ENCODE peak calls at places on chromosomes 4 and X, in ten cellular contexts. One of them, this sample, is unnamed. For H3K4me1, the result is how much of the 10 kb centered on the place peaks cover.

GRCh38 chr4:4852591-4853362 is 6.7 kb upstream of the MSX1 start:
- DNase-seq in neuronal stem cell: no peak
- DNase-seq in A549: no peak
- DNase-seq in hepatocyte: peak
- DNase-seq in Caco-2: no peak
- DNase-seq in uterus: peak
- DNase-seq in psoas muscle: peak
- DNase-seq in mucosa of descending colon: no peak
- DNase-seq in mammary epithelial cell: peak
- DNase-seq in Panc1: no peak
- DNase-seq in this sample: no peak

GRCh38 chrX:68433155-68433980 is at the start of gene OPHN1:
- DNase-seq in Panc1: no peak
- DNase-seq in neuronal stem cell: peak
- DNase-seq in uterus: peak
- DNase-seq in mucosa of descending colon: peak
- DNase-seq in hepatocyte: peak
- DNase-seq in Caco-2: peak
- DNase-seq in mammary epithelial cell: peak
- DNase-seq in A549: peak
- DNase-seq in psoas muscle: peak
- DNase-seq in this sample: peak

GRCh38 chrX:9530848-9531274 is 66.0 kb downstream of the TBL1X start:
- DNase-seq in A549: peak
- DNase-seq in mucosa of descending colon: peak
- DNase-seq in mammary epithelial cell: peak
- DNase-seq in Caco-2: peak
- DNase-seq in psoas muscle: peak
- DNase-seq in uterus: peak
- DNase-seq in neuronal stem cell: peak
- DNase-seq in Panc1: no peak
- DNase-seq in hepatocyte: peak
- DNase-seq in this sample: peak

GRCh38 chr4:76765473-76766183 is 132.3 kb downstream of the SOWAHB start:
- DNase-seq in mammary epithelial cell: no peak
- DNase-seq in Caco-2: no peak
- DNase-seq in neuronal stem cell: no peak
- DNase-seq in uterus: no peak
- DNase-seq in Panc1: no peak
- DNase-seq in psoas muscle: no peak
- DNase-seq in mucosa of descending colon: no peak
- DNase-seq in hepatocyte: no peak
- DNase-seq in A549: no peak
- DNase-seq in this sample: no peak

GRCh38 chr4:47017494-47017893 is 13.9 kb upstream of the GABRB1 start:
- DNase-seq in uterus: no peak
- DNase-seq in Panc1: peak
- DNase-seq in mucosa of descending colon: no peak
- DNase-seq in A549: no peak
- DNase-seq in Caco-2: no peak
- DNase-seq in neuronal stem cell: no peak
- DNase-seq in psoas muscle: no peak
- DNase-seq in mammary epithelial cell: no peak
- DNase-seq in hepatocyte: no peak
- DNase-seq in this sample: no peak

GRCh38 chrX:72142094-72142843 is 10.6 kb upstream of the RTL5 start:
- DNase-seq in neuronal stem cell: peak
- DNase-seq in uterus: no peak
- DNase-seq in hepatocyte: peak
- DNase-seq in psoas muscle: no peak
- DNase-seq in Caco-2: no peak
- DNase-seq in mammary epithelial cell: no peak
- DNase-seq in A549: no peak
- DNase-seq in mucosa of descending colon: no peak
- DNase-seq in Panc1: no peak
- DNase-seq in this sample: peak

GRCh38 chr4:128847074-128847724 is 37.7 kb downstream of the JADE1 start:
- DNase-seq in hepatocyte: no peak
- DNase-seq in mammary epithelial cell: no peak
- DNase-seq in Caco-2: no peak
- DNase-seq in mucosa of descending colon: no peak
- DNase-seq in A549: no peak
- DNase-seq in psoas muscle: no peak
- DNase-seq in Panc1: no peak
- DNase-seq in neuronal stem cell: no peak
- DNase-seq in uterus: no peak
- DNase-seq in this sample: no peak

GRCh38 chr4:1249731-1250526 is 999 bp upstream of the CTBP1 start:
- DNase-seq in Caco-2: peak
- DNase-seq in mammary epithelial cell: peak
- DNase-seq in A549: no peak
- DNase-seq in neuronal stem cell: no peak
- DNase-seq in mucosa of descending colon: peak
- DNase-seq in uterus: peak
- DNase-seq in psoas muscle: peak
- DNase-seq in hepatocyte: peak
- DNase-seq in Panc1: no peak
- DNase-seq in this sample: peak

GRCh38 chrX:107571296-107571998 is 56.9 kb upstream of the PRPS1 start:
- DNase-seq in Panc1: peak
- DNase-seq in mammary epithelial cell: peak
- DNase-seq in Caco-2: no peak
- DNase-seq in hepatocyte: peak
- DNase-seq in psoas muscle: peak
- DNase-seq in A549: peak
- DNase-seq in neuronal stem cell: no peak
- DNase-seq in uterus: no peak
- DNase-seq in mucosa of descending colon: no peak
- DNase-seq in this sample: peak

GRCh38 chr4:169254546-169254983 is 16.2 kb downstream of the SH3RF1 start:
- DNase-seq in uterus: peak
- DNase-seq in neuronal stem cell: no peak
- DNase-seq in hepatocyte: no peak
- DNase-seq in mucosa of descending colon: peak
- DNase-seq in A549: peak
- DNase-seq in Caco-2: no peak
- DNase-seq in Panc1: no peak
- DNase-seq in psoas muscle: no peak
- DNase-seq in mammary epithelial cell: peak
- DNase-seq in this sample: no peak

GRCh38 chr4:76442807-76443206 is 7.8 kb downstream of the SHROOM3 start:
- DNase-seq in Caco-2: no peak
- DNase-seq in A549: no peak
- DNase-seq in mammary epithelial cell: no peak
- DNase-seq in mucosa of descending colon: no peak
- DNase-seq in Panc1: no peak
- DNase-seq in hepatocyte: no peak
- DNase-seq in uterus: no peak
- DNase-seq in psoas muscle: no peak
- DNase-seq in neuronal stem cell: no peak
- DNase-seq in this sample: no peak

GRCh38 chrX:153970398-153971123 is 1.1 kb downstream of the HCFC1 start:
- DNase-seq in psoas muscle: peak
- DNase-seq in mucosa of descending colon: no peak
- DNase-seq in hepatocyte: peak
- DNase-seq in mammary epithelial cell: peak
- DNase-seq in neuronal stem cell: peak
- DNase-seq in Panc1: no peak
- DNase-seq in uterus: peak
- DNase-seq in Caco-2: no peak
- DNase-seq in A549: peak
- DNase-seq in this sample: peak

GRCh38 chrX:153885968-153886903 is at the start of gene L1CAM:
- DNase-seq in psoas muscle: no peak
- DNase-seq in mammary epithelial cell: no peak
- DNase-seq in Caco-2: no peak
- DNase-seq in neuronal stem cell: no peak
- DNase-seq in A549: no peak
- DNase-seq in Panc1: no peak
- DNase-seq in uterus: no peak
- DNase-seq in mucosa of descending colon: no peak
- DNase-seq in hepatocyte: no peak
- DNase-seq in this sample: peak

GRCh38 chr4:183178201-183178600 is 79.1 kb downstream of the WWC2 start:
- DNase-seq in Panc1: no peak
- DNase-seq in uterus: no peak
- DNase-seq in mucosa of descending colon: no peak
- DNase-seq in mammary epithelial cell: no peak
- DNase-seq in A549: no peak
- DNase-seq in neuronal stem cell: no peak
- DNase-seq in Caco-2: no peak
- DNase-seq in psoas muscle: no peak
- DNase-seq in hepatocyte: no peak
- DNase-seq in this sample: no peak

GRCh38 chr4:183181081-183181480 is 82.0 kb downstream of the WWC2 start:
- DNase-seq in neuronal stem cell: no peak
- DNase-seq in psoas muscle: no peak
- DNase-seq in Panc1: no peak
- DNase-seq in A549: no peak
- DNase-seq in Caco-2: no peak
- DNase-seq in hepatocyte: no peak
- DNase-seq in uterus: no peak
- DNase-seq in mammary epithelial cell: no peak
- DNase-seq in mucosa of descending colon: no peak
- DNase-seq in this sample: no peak

GRCh38 chr4:183180621-183181020 is 81.6 kb downstream of the WWC2 start:
- DNase-seq in psoas muscle: no peak
- DNase-seq in Panc1: no peak
- DNase-seq in mammary epithelial cell: no peak
- DNase-seq in Caco-2: no peak
- DNase-seq in uterus: no peak
- DNase-seq in A549: no peak
- DNase-seq in hepatocyte: no peak
- DNase-seq in mucosa of descending colon: no peak
- DNase-seq in neuronal stem cell: no peak
- DNase-seq in this sample: no peak

GRCh38 chr4:183182873-183183725 is 84.0 kb downstream of the WWC2 start:
- DNase-seq in uterus: peak
- DNase-seq in hepatocyte: peak
- DNase-seq in A549: peak
- DNase-seq in Caco-2: no peak
- DNase-seq in neuronal stem cell: peak
- DNase-seq in mammary epithelial cell: peak
- DNase-seq in Panc1: no peak
- DNase-seq in psoas muscle: no peak
- DNase-seq in mucosa of descending colon: no peak
- DNase-seq in this sample: peak

GRCh38 chr4:183180096-183180495 is 81.0 kb downstream of the WWC2 start:
- DNase-seq in neuronal stem cell: no peak
- DNase-seq in uterus: no peak
- DNase-seq in Caco-2: no peak
- DNase-seq in Panc1: no peak
- DNase-seq in mucosa of descending colon: no peak
- DNase-seq in psoas muscle: no peak
- DNase-seq in mammary epithelial cell: no peak
- DNase-seq in A549: no peak
- DNase-seq in hepatocyte: no peak
- DNase-seq in this sample: no peak
- H3K4me1 ChIP-seq in neuronal stem cell: under half
- H3K4me1 ChIP-seq in uterus: under half
- H3K4me1 ChIP-seq in Caco-2: under half
- H3K4me1 ChIP-seq in Panc1: half or more
- H3K4me1 ChIP-seq in mucosa of descending colon: under half
- H3K4me1 ChIP-seq in psoas muscle: under half
- H3K4me1 ChIP-seq in mammary epithelial cell: under half
- H3K4me1 ChIP-seq in A549: under half
- H3K4me1 ChIP-seq in hepatocyte: under half
- H3K4me1 ChIP-seq in this sample: under half

GRCh38 chr4:148441986-148442829 is at the start of gene NR3C2:
- DNase-seq in uterus: peak
- DNase-seq in Panc1: peak
- DNase-seq in A549: peak
- DNase-seq in neuronal stem cell: peak
- DNase-seq in psoas muscle: peak
- DNase-seq in mammary epithelial cell: peak
- DNase-seq in mucosa of descending colon: peak
- DNase-seq in hepatocyte: peak
- DNase-seq in Caco-2: peak
- DNase-seq in this sample: peak
- H3K4me1 ChIP-seq in uterus: under half
- H3K4me1 ChIP-seq in Panc1: under half
- H3K4me1 ChIP-seq in A549: under half
- H3K4me1 ChIP-seq in neuronal stem cell: under half
- H3K4me1 ChIP-seq in psoas muscle: under half
- H3K4me1 ChIP-seq in mammary epithelial cell: under half
- H3K4me1 ChIP-seq in mucosa of descending colon: under half
- H3K4me1 ChIP-seq in hepatocyte: under half
- H3K4me1 ChIP-seq in Caco-2: under half
- H3K4me1 ChIP-seq in this sample: under half

DNA sequence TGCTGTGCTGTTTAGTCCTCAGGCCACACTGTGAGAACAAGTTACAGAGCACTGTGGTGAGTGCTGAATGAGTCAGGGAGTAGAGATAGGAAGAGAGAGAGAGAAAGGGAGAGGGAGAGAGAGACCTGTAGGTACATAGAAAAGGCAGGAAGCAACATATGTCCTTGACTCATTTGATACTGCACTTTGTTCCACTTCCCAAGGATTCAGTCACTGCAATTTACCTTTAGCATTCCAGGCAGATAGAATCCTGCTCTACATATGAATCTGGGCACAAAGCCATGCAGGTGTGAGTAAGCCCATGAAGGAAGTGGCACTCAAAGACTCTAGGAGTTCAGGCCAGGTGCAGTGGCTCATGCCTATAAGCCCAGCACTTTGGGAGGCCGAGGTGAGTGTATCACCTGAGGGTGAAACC is 1.0 kb upstream of the DAPP1 start:
- DNase-seq in Caco-2: no peak
- DNase-seq in uterus: no peak
- DNase-seq in mammary epithelial cell: peak
- DNase-seq in hepatocyte: peak
- DNase-seq in A549: no peak
- DNase-seq in mucosa of descending colon: peak
- DNase-seq in Panc1: no peak
- DNase-seq in neuronal stem cell: no peak
- DNase-seq in psoas muscle: no peak
- DNase-seq in this sample: no peak
- H3K4me1 ChIP-seq in Caco-2: under half
- H3K4me1 ChIP-seq in uterus: under half
- H3K4me1 ChIP-seq in mammary epithelial cell: under half
- H3K4me1 ChIP-seq in hepatocyte: under half
- H3K4me1 ChIP-seq in A549: under half
- H3K4me1 ChIP-seq in mucosa of descending colon: under half
- H3K4me1 ChIP-seq in Panc1: under half
- H3K4me1 ChIP-seq in neuronal stem cell: under half
- H3K4me1 ChIP-seq in psoas muscle: under half
- H3K4me1 ChIP-seq in this sample: under half

DNA sequence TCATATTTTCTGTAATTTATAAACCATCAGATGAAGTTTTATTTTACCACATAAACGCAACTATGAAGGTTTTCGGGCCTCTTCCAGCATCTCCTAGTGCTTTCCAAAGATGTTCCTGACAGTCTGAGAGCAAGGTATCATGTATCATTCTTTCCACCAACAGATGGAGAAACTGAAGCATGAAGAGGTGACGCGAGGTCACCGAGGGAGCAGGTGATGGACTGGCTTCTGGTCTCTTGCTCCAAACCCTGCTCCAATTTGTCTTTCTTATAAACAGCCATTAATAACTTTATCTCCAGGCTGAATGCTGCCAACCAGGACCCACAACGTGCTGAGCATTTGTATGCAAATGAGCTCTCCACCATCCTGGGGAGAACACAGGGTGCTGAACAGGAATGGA is 86.3 kb upstream of the MAML3 start:
- DNase-seq in neuronal stem cell: no peak
- DNase-seq in mammary epithelial cell: no peak
- DNase-seq in Caco-2: no peak
- DNase-seq in hepatocyte: no peak
- DNase-seq in mucosa of descending colon: no peak
- DNase-seq in psoas muscle: no peak
- DNase-seq in A549: no peak
- DNase-seq in uterus: no peak
- DNase-seq in Panc1: no peak
- DNase-seq in this sample: peak
- H3K4me1 ChIP-seq in neuronal stem cell: under half
- H3K4me1 ChIP-seq in mammary epithelial cell: under half
- H3K4me1 ChIP-seq in Caco-2: under half
- H3K4me1 ChIP-seq in hepatocyte: under half
- H3K4me1 ChIP-seq in mucosa of descending colon: under half
- H3K4me1 ChIP-seq in psoas muscle: half or more
- H3K4me1 ChIP-seq in A549: under half
- H3K4me1 ChIP-seq in uterus: under half
- H3K4me1 ChIP-seq in Panc1: under half
- H3K4me1 ChIP-seq in this sample: under half